ENCODE peak calls at places on chromosomes 11 and 22, in six cellular contexts. One of them, this sample, is unnamed.

GRCh38 chr11:2149471-2150205 is 10.4 kb upstream of the IGF2 start:
- DNase-seq in mucosa of descending colon: no peak
- DNase-seq in NT2/D1: no peak
- DNase-seq in tibial artery: no peak
- DNase-seq in iPS DF 6.9: no peak
- DNase-seq in heart right ventricle: no peak
- DNase-seq in this sample: no peak

GRCh38 chr11:2527621-2528291 is 82.9 kb downstream of the KCNQ1 start:
- DNase-seq in mucosa of descending colon: peak; percentile 55
- DNase-seq in NT2/D1: no peak
- DNase-seq in tibial artery: peak; percentile 61
- DNase-seq in iPS DF 6.9: no peak
- DNase-seq in heart right ventricle: peak; percentile 14
- DNase-seq in this sample: peak; percentile 42

GRCh38 chr11:33557201-33557600 is 143.4 kb downstream of the C11orf91 start:
- DNase-seq in mucosa of descending colon: no peak
- DNase-seq in NT2/D1: no peak
- DNase-seq in tibial artery: no peak
- DNase-seq in iPS DF 6.9: no peak
- DNase-seq in heart right ventricle: no peak
- DNase-seq in this sample: no peak

GRCh38 chr11:128324531-128325141 is 262.7 kb downstream of the ETS1 start:
- DNase-seq in mucosa of descending colon: peak; percentile 55
- DNase-seq in NT2/D1: no peak
- DNase-seq in tibial artery: no peak
- DNase-seq in iPS DF 6.9: no peak
- DNase-seq in heart right ventricle: no peak
- DNase-seq in this sample: no peak

GRCh38 chr11:47998733-47999359 is 18.5 kb downstream of the PTPRJ start:
- DNase-seq in mucosa of descending colon: no peak
- DNase-seq in NT2/D1: no peak
- DNase-seq in tibial artery: peak; percentile 55
- DNase-seq in iPS DF 6.9: no peak
- DNase-seq in heart right ventricle: no peak
- DNase-seq in this sample: no peak

GRCh38 chr22:49928571-49929552 is 10.4 kb downstream of the CRELD2 start:
- DNase-seq in mucosa of descending colon: no peak
- DNase-seq in NT2/D1: no peak
- DNase-seq in tibial artery: no peak
- DNase-seq in iPS DF 6.9: no peak
- DNase-seq in heart right ventricle: no peak
- DNase-seq in this sample: no peak

GRCh38 chr11:46564459-46564858 is 29.4 kb downstream of the AMBRA1 start:
- DNase-seq in mucosa of descending colon: no peak
- DNase-seq in NT2/D1: no peak
- DNase-seq in tibial artery: no peak
- DNase-seq in iPS DF 6.9: no peak
- DNase-seq in heart right ventricle: no peak
- DNase-seq in this sample: no peak

GRCh38 chr22:20131856-20132685 is 467 bp downstream of the ZDHHC8 start:
- DNase-seq in mucosa of descending colon: peak; percentile 69
- DNase-seq in NT2/D1: no peak
- DNase-seq in tibial artery: no peak
- DNase-seq in iPS DF 6.9: no peak
- DNase-seq in heart right ventricle: peak; percentile 46
- DNase-seq in this sample: peak; percentile 64

GRCh38 chr11:17927643-17928343 is 85.1 kb downstream of the SERGEF start:
- DNase-seq in mucosa of descending colon: no peak
- DNase-seq in NT2/D1: no peak
- DNase-seq in tibial artery: no peak
- DNase-seq in iPS DF 6.9: no peak
- DNase-seq in heart right ventricle: no peak
- DNase-seq in this sample: no peak

GRCh38 chr11:65859134-65859811 is 960 bp upstream of the MUS81 start:
- DNase-seq in mucosa of descending colon: peak; percentile 100
- DNase-seq in NT2/D1: peak; percentile 100
- DNase-seq in tibial artery: peak; percentile 100
- DNase-seq in iPS DF 6.9: peak; percentile 100
- DNase-seq in heart right ventricle: peak; percentile 99
- DNase-seq in this sample: peak; percentile 99
- H3K4me1 ChIP-seq in mucosa of descending colon: peaks cover 32% of the 10 kb centered on the region
- H3K4me1 ChIP-seq in NT2/D1: peaks cover 19% of the 10 kb centered on the region
- H3K4me1 ChIP-seq in tibial artery: peaks cover 36% of the 10 kb centered on the region
- H3K4me1 ChIP-seq in iPS DF 6.9: no peaks in the 10 kb centered on the region
- H3K4me1 ChIP-seq in heart right ventricle: peaks cover 40% of the 10 kb centered on the region
- H3K4me1 ChIP-seq in this sample: peaks cover 21% of the 10 kb centered on the region

DNA sequence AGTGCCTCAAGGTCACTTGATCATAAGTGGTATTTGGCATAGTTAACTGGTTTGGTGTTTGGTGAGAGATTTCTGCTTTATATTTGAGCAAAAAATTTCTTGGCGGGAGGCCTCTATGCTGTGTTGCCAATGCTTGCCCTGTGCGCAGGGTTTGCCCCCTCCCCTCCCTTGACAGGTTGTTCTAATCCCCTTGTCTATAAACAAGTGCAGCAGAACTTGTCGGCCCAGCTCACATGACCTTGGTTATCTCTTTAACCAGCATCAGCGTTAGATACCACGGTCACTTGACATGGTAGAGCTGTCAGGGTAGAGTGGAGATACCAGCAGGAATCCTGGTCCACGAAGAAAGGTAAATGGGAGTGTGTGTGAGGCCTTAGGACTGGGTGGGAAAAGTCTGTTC is 35.6 kb downstream of the MARK2 start:
- DNase-seq in mucosa of descending colon: no peak
- DNase-seq in NT2/D1: no peak
- DNase-seq in tibial artery: no peak
- DNase-seq in iPS DF 6.9: no peak
- DNase-seq in heart right ventricle: no peak
- DNase-seq in this sample: no peak
- H3K4me1 ChIP-seq in mucosa of descending colon: peaks cover 45% of the 10 kb centered on the region
- H3K4me1 ChIP-seq in NT2/D1: peaks cover 14% of the 10 kb centered on the region
- H3K4me1 ChIP-seq in tibial artery: peaks cover 34% of the 10 kb centered on the region
- H3K4me1 ChIP-seq in iPS DF 6.9: peaks cover under 1% of the 10 kb centered on the region
- H3K4me1 ChIP-seq in heart right ventricle: peaks cover 73% of the 10 kb centered on the region
- H3K4me1 ChIP-seq in this sample: peaks cover 38% of the 10 kb centered on the region

GRCh38 chr11:70471254-70471653 is 72.9 kb downstream of the CTTN start:
- DNase-seq in mucosa of descending colon: no peak
- DNase-seq in NT2/D1: peak; percentile 66
- DNase-seq in tibial artery: no peak
- DNase-seq in iPS DF 6.9: peak; percentile 37
- DNase-seq in heart right ventricle: no peak
- DNase-seq in this sample: no peak

GRCh38 chr11:70468256-70469230 is 70.2 kb downstream of the CTTN start:
- DNase-seq in mucosa of descending colon: no peak
- DNase-seq in NT2/D1: no peak
- DNase-seq in tibial artery: no peak
- DNase-seq in iPS DF 6.9: no peak
- DNase-seq in heart right ventricle: no peak
- DNase-seq in this sample: no peak

GRCh38 chr11:70467196-70468085 is 69.1 kb downstream of the CTTN start:
- DNase-seq in mucosa of descending colon: no peak
- DNase-seq in NT2/D1: peak; percentile 38
- DNase-seq in tibial artery: no peak
- DNase-seq in iPS DF 6.9: no peak
- DNase-seq in heart right ventricle: peak; percentile 58
- DNase-seq in this sample: peak; percentile 53

GRCh38 chr11:70472240-70472639 is 73.9 kb downstream of the CTTN start:
- DNase-seq in mucosa of descending colon: no peak
- DNase-seq in NT2/D1: no peak
- DNase-seq in tibial artery: no peak
- DNase-seq in iPS DF 6.9: no peak
- DNase-seq in heart right ventricle: no peak
- DNase-seq in this sample: no peak

DNA sequence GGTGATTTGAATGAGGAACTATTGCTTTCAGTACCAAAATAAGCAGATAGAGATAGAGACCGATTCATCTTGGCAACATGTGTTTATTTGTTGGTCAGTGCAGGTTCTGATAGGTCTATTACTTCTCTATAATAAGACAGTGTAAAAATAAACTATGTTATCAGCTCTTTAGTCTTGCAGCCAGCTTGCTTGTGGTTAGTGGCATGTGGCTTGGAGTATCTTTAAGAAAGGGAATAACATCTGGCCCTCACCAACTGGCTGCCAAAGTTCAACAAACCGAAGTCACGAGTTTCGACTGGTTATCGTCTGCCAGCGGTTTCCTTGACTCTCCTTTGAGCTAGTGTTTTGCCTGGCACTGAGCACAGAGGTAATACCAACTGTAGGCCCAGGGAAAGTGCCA is 71.8 kb downstream of the CTTN start:
- DNase-seq in mucosa of descending colon: no peak
- DNase-seq in NT2/D1: no peak
- DNase-seq in tibial artery: no peak
- DNase-seq in iPS DF 6.9: no peak
- DNase-seq in heart right ventricle: no peak
- DNase-seq in this sample: no peak
- H3K4me1 ChIP-seq in mucosa of descending colon: no peaks in the 10 kb centered on the region
- H3K4me1 ChIP-seq in NT2/D1: no peaks in the 10 kb centered on the region
- H3K4me1 ChIP-seq in tibial artery: no peaks in the 10 kb centered on the region
- H3K4me1 ChIP-seq in iPS DF 6.9: no peaks in the 10 kb centered on the region
- H3K4me1 ChIP-seq in heart right ventricle: peaks cover 6% of the 10 kb centered on the region
- H3K4me1 ChIP-seq in this sample: peaks cover 10% of the 10 kb centered on the region

GRCh38 chr22:35894464-35894878 is 134.2 kb downstream of the RBFOX2 start:
- DNase-seq in mucosa of descending colon: no peak
- DNase-seq in NT2/D1: no peak
- DNase-seq in tibial artery: peak; percentile 77
- DNase-seq in iPS DF 6.9: no peak
- DNase-seq in heart right ventricle: no peak
- DNase-seq in this sample: no peak

GRCh38 chr22:35891442-35891841 is 137.2 kb downstream of the RBFOX2 start:
- DNase-seq in mucosa of descending colon: no peak
- DNase-seq in NT2/D1: no peak
- DNase-seq in tibial artery: no peak
- DNase-seq in iPS DF 6.9: no peak
- DNase-seq in heart right ventricle: no peak
- DNase-seq in this sample: no peak

GRCh38 chr22:35892192-35892591 is 136.4 kb downstream of the RBFOX2 start:
- DNase-seq in mucosa of descending colon: no peak
- DNase-seq in NT2/D1: no peak
- DNase-seq in tibial artery: no peak
- DNase-seq in iPS DF 6.9: no peak
- DNase-seq in heart right ventricle: no peak
- DNase-seq in this sample: no peak

GRCh38 chr22:35894937-35895708 is 133.5 kb downstream of the RBFOX2 start:
- DNase-seq in mucosa of descending colon: no peak
- DNase-seq in NT2/D1: no peak
- DNase-seq in tibial artery: peak; percentile 77
- DNase-seq in iPS DF 6.9: no peak
- DNase-seq in heart right ventricle: no peak
- DNase-seq in this sample: no peak

DNA sequence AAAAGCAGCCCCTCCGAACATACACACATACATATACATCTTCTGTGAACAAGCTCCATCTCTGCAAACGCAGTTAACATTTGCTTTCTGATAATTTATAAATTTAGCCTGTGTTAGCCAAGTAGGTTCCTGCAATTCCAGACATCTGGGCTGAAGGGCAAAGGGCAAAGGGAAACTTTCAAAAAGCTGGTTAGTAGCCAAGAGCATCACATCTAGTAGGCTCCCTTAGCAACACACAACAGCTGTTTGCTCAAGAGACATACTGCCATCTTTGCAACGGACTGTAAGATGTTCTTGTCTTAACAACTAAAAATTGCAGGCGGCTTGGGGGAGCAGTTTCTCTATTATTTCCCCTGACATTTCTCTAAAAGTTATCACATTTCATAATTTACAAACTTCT is 134.9 kb downstream of the RBFOX2 start:
- DNase-seq in mucosa of descending colon: no peak
- DNase-seq in NT2/D1: no peak
- DNase-seq in tibial artery: no peak
- DNase-seq in iPS DF 6.9: no peak
- DNase-seq in heart right ventricle: no peak
- DNase-seq in this sample: no peak
- H3K4me1 ChIP-seq in mucosa of descending colon: peaks cover 6% of the 10 kb centered on the region
- H3K4me1 ChIP-seq in NT2/D1: no peaks in the 10 kb centered on the region
- H3K4me1 ChIP-seq in tibial artery: peaks cover 14% of the 10 kb centered on the region
- H3K4me1 ChIP-seq in iPS DF 6.9: peaks cover 1% of the 10 kb centered on the region
- H3K4me1 ChIP-seq in heart right ventricle: peaks cover 30% of the 10 kb centered on the region
- H3K4me1 ChIP-seq in this sample: peaks cover 58% of the 10 kb centered on the region

GRCh38 chr11:22430286-22430685 is 92.1 kb downstream of the SLC17A6 start:
- DNase-seq in mucosa of descending colon: no peak
- DNase-seq in NT2/D1: no peak
- DNase-seq in tibial artery: no peak
- DNase-seq in iPS DF 6.9: no peak
- DNase-seq in heart right ventricle: no peak
- DNase-seq in this sample: no peak
- H3K4me1 ChIP-seq in mucosa of descending colon: no peaks in the 10 kb centered on the region
- H3K4me1 ChIP-seq in NT2/D1: no peaks in the 10 kb centered on the region
- H3K4me1 ChIP-seq in tibial artery: no peaks in the 10 kb centered on the region
- H3K4me1 ChIP-seq in iPS DF 6.9: no peaks in the 10 kb centered on the region
- H3K4me1 ChIP-seq in heart right ventricle: no peaks in the 10 kb centered on the region
- H3K4me1 ChIP-seq in this sample: peaks cover 3% of the 10 kb centered on the region

DNA sequence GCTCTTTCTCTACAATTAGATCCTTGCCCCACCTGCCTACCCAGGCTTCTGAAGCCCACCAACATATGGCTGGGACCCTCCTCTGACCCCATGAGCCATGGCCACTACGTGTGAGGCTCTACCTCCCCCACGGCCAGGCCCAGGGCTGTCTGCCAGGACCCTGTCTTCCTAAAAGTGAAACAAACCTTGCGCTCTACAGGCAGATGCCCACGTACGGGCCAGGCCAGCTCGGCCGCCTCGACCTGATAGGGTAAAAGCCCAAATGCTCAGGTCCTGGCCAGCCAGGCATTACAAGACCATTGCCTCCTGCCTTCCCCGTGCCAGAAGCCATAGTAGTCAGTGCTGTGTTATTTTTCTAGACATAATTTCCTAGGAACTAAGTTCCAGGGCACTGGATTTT is 1496.4 kb downstream of the BRD1 start:
- DNase-seq in mucosa of descending colon: no peak
- DNase-seq in NT2/D1: no peak
- DNase-seq in tibial artery: no peak
- DNase-seq in iPS DF 6.9: no peak
- DNase-seq in heart right ventricle: no peak
- DNase-seq in this sample: no peak
- H3K4me1 ChIP-seq in mucosa of descending colon: no peaks in the 10 kb centered on the region
- H3K4me1 ChIP-seq in NT2/D1: peaks cover 2% of the 10 kb centered on the region
- H3K4me1 ChIP-seq in tibial artery: no peaks in the 10 kb centered on the region
- H3K4me1 ChIP-seq in iPS DF 6.9: no peaks in the 10 kb centered on the region
- H3K4me1 ChIP-seq in heart right ventricle: no peaks in the 10 kb centered on the region
- H3K4me1 ChIP-seq in this sample: no peaks in the 10 kb centered on the region

GRCh38 chr11:63608353-63609345 is 5.6 kb downstream of the PLAAT3 start:
- DNase-seq in mucosa of descending colon: no peak
- DNase-seq in NT2/D1: no peak
- DNase-seq in tibial artery: peak; percentile 52
- DNase-seq in iPS DF 6.9: no peak
- DNase-seq in heart right ventricle: no peak
- DNase-seq in this sample: no peak
- H3K4me1 ChIP-seq in mucosa of descending colon: no peaks in the 10 kb centered on the region
- H3K4me1 ChIP-seq in NT2/D1: peaks cover 11% of the 10 kb centered on the region
- H3K4me1 ChIP-seq in tibial artery: peaks cover 27% of the 10 kb centered on the region
- H3K4me1 ChIP-seq in iPS DF 6.9: peaks cover 11% of the 10 kb centered on the region
- H3K4me1 ChIP-seq in heart right ventricle: peaks cover 45% of the 10 kb centered on the region
- H3K4me1 ChIP-seq in this sample: peaks cover 39% of the 10 kb centered on the region

DNA sequence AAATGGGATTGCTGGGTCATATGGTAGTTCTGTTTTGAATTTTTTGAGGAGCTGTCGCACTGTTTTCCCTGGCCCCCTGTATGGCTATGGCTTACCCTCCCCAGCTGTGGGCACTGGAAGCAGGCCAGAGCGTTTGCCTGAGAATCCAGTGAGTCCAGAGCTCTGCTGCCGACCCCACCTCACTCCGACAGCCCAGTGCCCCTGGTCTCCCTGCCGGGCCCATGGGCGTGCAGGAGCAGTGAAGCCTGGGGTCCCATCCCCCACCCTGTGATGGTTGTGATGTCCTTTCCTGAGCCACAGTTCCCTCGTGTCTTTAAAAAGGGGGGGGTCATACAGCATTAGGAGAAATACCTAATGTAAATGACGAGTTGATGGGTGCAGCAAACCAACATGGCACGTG is 13.3 kb upstream of the GRAMD4 start:
- DNase-seq in mucosa of descending colon: no peak
- DNase-seq in NT2/D1: no peak
- DNase-seq in tibial artery: no peak
- DNase-seq in iPS DF 6.9: no peak
- DNase-seq in heart right ventricle: no peak
- DNase-seq in this sample: no peak
- H3K4me1 ChIP-seq in mucosa of descending colon: peaks cover 25% of the 10 kb centered on the region
- H3K4me1 ChIP-seq in NT2/D1: no peaks in the 10 kb centered on the region
- H3K4me1 ChIP-seq in tibial artery: no peaks in the 10 kb centered on the region
- H3K4me1 ChIP-seq in iPS DF 6.9: peaks cover 3% of the 10 kb centered on the region
- H3K4me1 ChIP-seq in heart right ventricle: peaks cover 10% of the 10 kb centered on the region
- H3K4me1 ChIP-seq in this sample: no peaks in the 10 kb centered on the region